ENCODE peak calls at places on chromosome 11, in six cellular contexts. S is HepG2, F is A549, N is K562, K is endothelial cell of umbilical vein, M is GM12878. H is an unnamed sample.

GRCh38 chr11:32312865-32313403 is 122.4 kb downstream of the WT1 start:
- DNase-seq in S (peak; percentile 45), F (peak; percentile 88), N (peak; percentile 61), K (peak; percentile 51), M (no peak), H (peak; percentile 81)

GRCh38 chr11:11579012-11579755 is 42.6 kb downstream of the GALNT18 start:
- DNase-seq in S (no peak), F (no peak), N (no peak), K (no peak), M (no peak), H (no peak)

GRCh38 chr11:86696004-86696403 is 23.6 kb upstream of the ME3 start:
- DNase-seq in S (peak; percentile 11), F (peak; percentile 37), N (no peak), K (peak; percentile 84), M (no peak), H (no peak)

GRCh38 chr11:121112498-121113455 is 11.7 kb downstream of the TECTA start:
- DNase-seq in S (peak; percentile 52), F (peak; percentile 53), N (peak; percentile 22), K (peak; percentile 54), M (no peak), H (peak; percentile 69)

GRCh38 chr11:43316451-43316850 is 4.7 kb downstream of the API5 start:
- DNase-seq in S (no peak), F (no peak), N (no peak), K (no peak), M (no peak), H (peak; percentile 24)

GRCh38 chr11:66546368-66546965 is at the start of gene ACTN3:
- DNase-seq in S (peak; percentile 17), F (peak; percentile 18), N (peak; percentile 56), K (no peak), M (no peak), H (no peak)

GRCh38 chr11:10742460-10743208 is 8.4 kb upstream of the CTR9 start:
- DNase-seq in S (no peak), F (no peak), N (peak; percentile 57), K (no peak), M (no peak), H (peak; percentile 73)

GRCh38 chr11:35354644-35355043 is 64.7 kb downstream of the SLC1A2 start:
- DNase-seq in S (no peak), F (no peak), N (no peak), K (no peak), M (no peak), H (no peak)

GRCh38 chr11:104645276-104646018 is 252.8 kb downstream of the CASP12 start:
- DNase-seq in S (no peak), F (no peak), N (no peak), K (no peak), M (no peak), H (no peak)

GRCh38 chr11:65417702-65418430 is 4.7 kb upstream of the NEAT1 start:
- DNase-seq in S (no peak), F (no peak), N (peak; percentile 65), K (peak; percentile 26), M (no peak), H (peak; percentile 29)

GRCh38 chr11:102347526-102348331 is 715 bp downstream of the BIRC2 start:
- DNase-seq in S (peak; percentile 38), F (peak; percentile 13), N (no peak), K (peak; percentile 54), M (no peak), H (peak; percentile 65)

GRCh38 chr11:130451261-130452019 is 3.0 kb downstream of the ADAMTS15 start:
- DNase-seq in S (no peak), F (no peak), N (no peak), K (no peak), M (no peak), H (peak; percentile 85)

GRCh38 chr11:43723617-43724016 is 43.1 kb downstream of the HSD17B12 start:
- DNase-seq in S (no peak), F (no peak), N (no peak), K (no peak), M (no peak), H (no peak)

GRCh38 chr11:134173296-134173695 is 50.5 kb downstream of the NCAPD3 start:
- DNase-seq in S (no peak), F (no peak), N (no peak), K (no peak), M (no peak), H (no peak)

GRCh38 chr11:109865558-109866186 is 227.5 kb upstream of the ZC3H12C start:
- DNase-seq in S (no peak), F (peak; percentile 24), N (no peak), K (no peak), M (no peak), H (peak; percentile 14)

GRCh38 chr11:2769779-2770555 is 70.2 kb upstream of the KCNQ1OT1 start:
- DNase-seq in S (no peak), F (no peak), N (no peak), K (no peak), M (no peak), H (no peak)

GRCh38 chr11:88535916-88536547 is 198.5 kb upstream of the CTSC start:
- DNase-seq in S (peak; percentile 5), F (peak; percentile 64), N (no peak), K (peak; percentile 92), M (no peak), H (peak; percentile 22)

GRCh38 chr11:5891216-5891800 is 1.7 kb upstream of the OR52E5 start:
- DNase-seq in S (no peak), F (peak; percentile 10), N (peak; percentile 11), K (peak; percentile 32), M (peak; percentile 0), H (peak; percentile 23)

GRCh38 chr11:73566422-73566821 is 31.5 kb downstream of the FAM168A start:
- DNase-seq in S (no peak), F (no peak), N (no peak), K (peak; percentile 37), M (no peak), H (no peak)

GRCh38 chr11:130872102-130872501 is 44.2 kb downstream of the SNX19 start:
- DNase-seq in S (no peak), F (no peak), N (no peak), K (no peak), M (no peak), H (no peak)

GRCh38 chr11:134521001-134521400 is 109.0 kb upstream of the B3GAT1 start:
- DNase-seq in S (no peak), F (no peak), N (no peak), K (no peak), M (no peak), H (no peak)

GRCh38 chr11:62137881-62138629 is 14.2 kb downstream of the INCENP start:
- DNase-seq in S (no peak), F (no peak), N (no peak), K (no peak), M (no peak), H (no peak)

GRCh38 chr11:63906585-63906984 is 10.4 kb downstream of the RCOR2 start:
- DNase-seq in S (no peak), F (no peak), N (peak; percentile 68), K (no peak), M (no peak), H (peak; percentile 59)

GRCh38 chr11:269146-269890 is 8.9 kb upstream of the NLRP6 start:
- DNase-seq in S (peak; percentile 21), F (no peak), N (no peak), K (no peak), M (peak; percentile 99), H (peak; percentile 94)

GRCh38 chr11:35292290-35292689 is 127.1 kb downstream of the SLC1A2 start:
- DNase-seq in S (no peak), F (no peak), N (no peak), K (no peak), M (no peak), H (no peak)

DNA sequence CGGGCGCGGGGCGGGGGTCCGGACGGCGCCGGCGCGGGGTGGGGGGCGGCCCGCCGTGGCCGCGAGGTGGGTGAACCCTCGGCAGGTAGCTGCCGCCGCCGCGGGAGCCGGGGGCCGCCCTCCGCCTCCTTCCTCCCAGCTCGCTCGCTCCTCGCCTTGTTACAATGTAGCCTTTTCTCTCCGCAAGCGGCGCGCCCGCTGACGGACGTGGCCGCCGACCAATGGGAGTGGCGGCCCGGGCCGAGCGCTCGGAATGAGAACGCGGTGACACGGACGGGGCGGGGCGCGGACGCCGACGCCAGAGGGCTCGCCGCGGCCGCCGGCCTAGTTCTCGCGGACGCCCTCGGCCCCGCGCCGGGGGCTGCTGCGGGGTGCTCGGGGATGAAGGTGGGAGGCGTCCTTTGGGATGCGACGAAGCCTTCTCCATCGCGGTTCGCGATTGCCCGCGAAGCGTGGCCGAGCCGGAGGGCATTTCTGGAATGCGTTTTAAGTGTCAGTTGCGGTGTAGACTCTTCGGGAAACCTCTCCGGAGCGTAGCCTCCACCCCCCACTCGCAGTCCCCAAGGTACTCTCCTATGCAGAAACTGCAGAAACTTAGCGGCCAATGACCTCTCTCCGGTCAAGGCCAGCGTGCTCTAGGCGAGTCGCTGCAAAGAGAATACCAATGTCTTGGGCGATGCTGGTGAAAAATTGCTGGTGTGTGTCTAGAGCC is 734 bp downstream of the PRDM11 start:
- DNase-seq in S (peak; percentile 87), F (peak; percentile 96), N (peak; percentile 99), K (peak; percentile 94), M (peak; percentile 55), H (peak; percentile 95)
- TF ChIP-seq POLR2A in S (peak; percentile 87), F (peak; percentile 79), N (peak; percentile 52), K (no peak), M (peak; percentile 87), H (peak; percentile 63)

DNA sequence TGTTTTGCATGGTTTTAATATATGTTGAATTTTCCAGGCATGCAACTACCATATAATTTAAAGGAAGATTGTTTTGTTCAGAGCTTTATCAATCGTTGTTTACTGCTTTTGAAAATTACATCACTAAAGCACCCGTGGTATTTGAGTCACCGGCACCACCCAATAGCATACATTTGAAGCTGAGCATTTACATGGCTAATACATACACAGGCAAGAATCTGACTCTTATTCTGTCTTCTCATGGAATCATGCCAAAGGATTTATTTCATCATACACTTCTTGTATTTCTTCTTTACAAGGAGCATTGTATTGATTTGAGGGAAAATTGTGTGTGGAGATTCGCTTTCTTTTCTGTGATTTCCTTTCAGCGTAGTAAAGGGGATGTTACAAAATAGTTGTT is 13.1 kb upstream of the CD3E start:
- DNase-seq in S (no peak), F (no peak), N (no peak), K (no peak), M (no peak), H (peak; percentile 12)
- TF ChIP-seq MYC in S (no peak), F (no peak), N (no peak), K (no peak), M (no peak), H (no peak)

GRCh38 chr11:114173836-114174235 is 114.3 kb downstream of the ZBTB16 start:
- DNase-seq in S (no peak), F (no peak), N (no peak), K (no peak), M (no peak), H (no peak)
- TF ChIP-seq POLR2A in S (no peak), F (no peak), N (no peak), K (no peak), M (no peak), H (no peak)

GRCh38 chr11:22472306-22472705 is 134.1 kb downstream of the SLC17A6 start:
- DNase-seq in S (no peak), F (peak; percentile 5), N (no peak), K (peak; percentile 15), M (no peak), H (no peak)
- TF ChIP-seq MYC in S (no peak), F (no peak), N (no peak), K (no peak), M (no peak), H (no peak)

GRCh38 chr11:119804698-119805097 is 75.7 kb upstream of the NECTIN1 start:
- DNase-seq in S (no peak), F (no peak), N (no peak), K (no peak), M (no peak), H (no peak)
- TF ChIP-seq POLR2A in S (no peak), F (no peak), N (no peak), K (no peak), M (no peak), H (no peak)